ENCODE peak calls at places on chromosome 9, in nine cellular contexts. E, A, H, C, J, M, S, X and B are unnamed samples.

GRCh38 chr9:8627944-8628679 is 828.5 kb upstream of the DMAC1 start:
- DNase-seq in M (no peak), C (no peak), S (peak), E (no peak), H (no peak), J (no peak), A (no peak), X (no peak), B (no peak)

GRCh38 chr9:84300271-84300670 is 40.3 kb downstream of the SLC28A3 start:
- DNase-seq in S (peak), A (peak), X (peak), H (peak), C (no peak), M (no peak), J (no peak), E (no peak), B (no peak)

GRCh38 chr9:134473353-134474057 is 147.2 kb downstream of the RXRA start:
- DNase-seq in J (no peak), A (no peak), H (no peak), X (no peak), M (no peak), C (no peak), S (no peak), E (no peak), B (no peak)

GRCh38 chr9:115099891-115100290 is 18.1 kb downstream of the TNC start:
- DNase-seq in M (no peak), J (no peak), X (no peak), A (no peak), C (no peak), H (no peak), E (no peak), S (no peak), B (no peak)

GRCh38 chr9:126089789-126090188 is 236.8 kb upstream of the MVB12B start:
- DNase-seq in S (no peak), C (no peak), H (no peak), M (no peak), X (no peak), E (no peak), A (no peak), J (no peak), B (no peak)

GRCh38 chr9:33300546-33300945 is 10.2 kb downstream of the NFX1 start:
- DNase-seq in H (no peak), E (no peak), S (no peak), J (no peak), X (no peak), C (no peak), A (no peak), M (no peak), B (no peak)

GRCh38 chr9:78601957-78602565 is 305.1 kb downstream of the PSAT1 start:
- DNase-seq in H (peak), J (peak), X (peak), C (no peak), S (peak), M (no peak), A (peak), E (no peak), B (no peak)

GRCh38 chr9:94909965-94910730 is 183.6 kb downstream of the AOPEP start:
- DNase-seq in M (no peak), C (no peak), E (no peak), S (no peak), H (no peak), J (no peak), A (no peak), X (no peak), B (no peak)

GRCh38 chr9:70061776-70062175 is 18.1 kb downstream of the MAMDC2 start:
- DNase-seq in X (no peak), E (no peak), C (no peak), S (no peak), M (no peak), J (no peak), A (no peak), H (no peak), B (no peak)

GRCh38 chr9:10059044-10059443 is 553.8 kb downstream of the PTPRD start:
- DNase-seq in X (peak), J (no peak), S (peak), E (no peak), H (no peak), A (no peak), M (no peak), C (no peak), B (no peak)

GRCh38 chr9:107737987-107738743 is 248.6 kb upstream of the KLF4 start:
- DNase-seq in M (peak), C (no peak), X (peak), A (peak), J (no peak), S (peak), E (no peak), H (peak), B (no peak)

GRCh38 chr9:72022846-72023245 is 37.6 kb downstream of the C9orf57 start:
- DNase-seq in M (no peak), C (no peak), H (peak), E (no peak), J (no peak), S (peak), A (peak), X (peak), B (no peak)

GRCh38 chr9:93124793-93125192 is 9.3 kb downstream of the NINJ1 start:
- DNase-seq in C (no peak), X (no peak), H (no peak), J (no peak), A (no peak), S (no peak), E (no peak), M (no peak), B (no peak)

GRCh38 chr9:132745911-132746709 is 75.8 kb downstream of the GTF3C4 start:
- DNase-seq in A (no peak), C (no peak), S (no peak), H (no peak), E (no peak), M (peak), X (no peak), J (no peak), B (no peak)

GRCh38 chr9:114606597-114607207 is 4.4 kb upstream of the TMEM268 start:
- DNase-seq in J (no peak), H (peak), S (peak), M (no peak), A (no peak), E (no peak), C (no peak), X (peak), B (no peak)

GRCh38 chr9:114110180-114110579 is 11.1 kb upstream of the KIF12 start:
- DNase-seq in A (peak), C (no peak), X (peak), E (no peak), M (no peak), H (peak), S (peak), J (no peak), B (no peak)

GRCh38 chr9:95008151-95008771 is 281.8 kb downstream of the AOPEP start:
- DNase-seq in M (no peak), C (no peak), S (peak), E (no peak), A (peak), X (peak), J (no peak), H (peak), B (no peak)

GRCh38 chr9:105114318-105114717 is 130.1 kb upstream of the SLC44A1 start:
- DNase-seq in E (no peak), X (no peak), J (no peak), M (no peak), S (no peak), C (no peak), H (no peak), A (no peak), B (no peak)

GRCh38 chr9:112894699-112895098 is 4.0 kb upstream of the SLC46A2 start:
- DNase-seq in A (no peak), S (no peak), H (no peak), E (no peak), M (no peak), C (no peak), J (no peak), X (no peak), B (no peak)